ENCODE peak calls at places on chromosome 2, in six cellular contexts. A is HCT116, H is AG04449, E is cardiac fibroblast, T is spleen, U is cardiac muscle cell. F is an unnamed sample.
A peak's percentile ranks its signal among the peaks of the same experiment; 100 is the strongest.

GRCh38 chr2:216536725-216537124 is 38.1 kb downstream of the RPL37A start:
- DNase-seq in A (no peak), H (no peak), E (peak; percentile 49), T (no peak), U (peak; percentile 48), F (no peak)

GRCh38 chr2:98761267-98761781 is 30.4 kb upstream of the MGAT4A start:
- DNase-seq in A (no peak), H (no peak), E (no peak), T (peak; percentile 74), U (no peak), F (no peak)

GRCh38 chr2:120684225-120684624 is 51.4 kb upstream of the GLI2 start:
- DNase-seq in A (no peak), H (no peak), E (peak; percentile 48), T (peak; percentile 6), U (peak; percentile 55), F (no peak)

GRCh38 chr2:156436477-156437085 is 402 bp downstream of the GPD2 start:
- DNase-seq in A (no peak), H (no peak), E (peak; percentile 15), T (no peak), U (peak; percentile 20), F (no peak)

GRCh38 chr2:232883116-232883721 is 13.2 kb downstream of the SNORC start:
- DNase-seq in A (no peak), H (no peak), E (no peak), T (peak; percentile 68), U (no peak), F (no peak)

GRCh38 chr2:44705851-44706555 is 235.5 kb upstream of the SIX3 start:
- DNase-seq in A (no peak), H (no peak), E (no peak), T (no peak), U (no peak), F (no peak)

GRCh38 chr2:8821276-8822217 is 15.9 kb downstream of the KIDINS220 start:
- DNase-seq in A (no peak), H (peak; percentile 21), E (peak; percentile 80), T (no peak), U (peak; percentile 85), F (no peak)

GRCh38 chr2:229129738-229130371 is 141.2 kb downstream of the PID1 start:
- DNase-seq in A (no peak), H (no peak), E (peak; percentile 57), T (no peak), U (peak; percentile 42), F (no peak)

GRCh38 chr2:205811387-205811786 is 129.1 kb downstream of the NRP2 start:
- DNase-seq in A (no peak), H (no peak), E (peak; percentile 42), T (no peak), U (peak; percentile 81), F (no peak)

GRCh38 chr2:68292108-68292710 is 27.5 kb downstream of the CNRIP1 start:
- DNase-seq in A (peak; percentile 24), H (no peak), E (peak; percentile 48), T (no peak), U (peak; percentile 40), F (no peak)

GRCh38 chr2:118169359-118170005 is 81.2 kb downstream of the INSIG2 start:
- DNase-seq in A (no peak), H (no peak), E (no peak), T (peak; percentile 89), U (no peak), F (no peak)
- TF ChIP-seq CTCF in A (peak; percentile 12), H (no peak), E (no peak), T (peak; percentile 17), U (no peak), F (peak; percentile 37)

DNA sequence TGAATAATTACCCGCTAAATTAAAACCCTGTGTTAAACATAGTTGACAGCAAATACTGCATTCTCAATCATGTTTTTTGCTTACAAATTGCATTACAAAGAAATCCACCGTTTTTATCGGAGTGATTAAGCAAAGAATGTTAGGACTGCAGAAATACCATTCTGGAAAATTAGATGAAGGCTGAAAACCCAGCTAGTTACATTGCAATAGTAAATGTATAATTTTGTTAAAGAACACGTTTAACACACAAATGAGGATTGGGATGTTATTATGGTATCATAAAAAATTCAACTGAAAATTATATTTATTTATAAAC is 12.3 kb upstream of the GBX2 start:
- DNase-seq in A (no peak), H (no peak), E (no peak), T (no peak), U (no peak), F (no peak)
- H3K4me3 ChIP-seq in A (no peak overlapping the region), H (no peak overlapping the region), E (peak overlapping the region; percentile 53), T (no peak overlapping the region), U (no peak overlapping the region), F (no peak overlapping the region)

GRCh38 chr2:201237486-201238241 is 22.7 kb upstream of the CASP8 start:
- DNase-seq in A (no peak), H (no peak), E (no peak), T (no peak), U (no peak), F (no peak)

GRCh38 chr2:201234167-201235139 is 25.9 kb upstream of the CASP8 start:
- DNase-seq in A (no peak), H (no peak), E (no peak), T (no peak), U (no peak), F (no peak)

GRCh38 chr2:201232125-201232815 is 28.1 kb upstream of the CASP8 start:
- DNase-seq in A (peak; percentile 92), H (peak; percentile 47), E (peak; percentile 96), T (peak; percentile 94), U (peak; percentile 96), F (peak; percentile 73)

GRCh38 chr2:201233192-201234166 is 26.9 kb upstream of the CASP8 start:
- DNase-seq in A (peak; percentile 83), H (no peak), E (peak; percentile 39), T (peak; percentile 93), U (peak; percentile 44), F (peak; percentile 65)

GRCh38 chr2:201235865-201236811 is 24.2 kb upstream of the CASP8 start:
- DNase-seq in A (no peak), H (peak; percentile 68), E (peak; percentile 94), T (peak; percentile 85), U (peak; percentile 89), F (no peak)
- TF ChIP-seq CTCF in A (peak; percentile 73), H (peak; percentile 28), E (peak; percentile 50), T (peak; percentile 74), U (peak; percentile 52), F (peak; percentile 71)

GRCh38 chr2:85757860-85758259 is 4.1 kb downstream of the ATOH8 start:
- DNase-seq in A (no peak), H (no peak), E (no peak), T (no peak), U (no peak), F (no peak)
- H3K4me3 ChIP-seq in A (no peak overlapping the region), H (no peak overlapping the region), E (no peak overlapping the region), T (no peak overlapping the region), U (no peak overlapping the region), F (no peak overlapping the region)

F was measured in epithelial cell of proximal tubule.